ENCODE peak calls at places on chromosome 11, in five cellular contexts. Q, W, V, M and A are unnamed samples.

GRCh38 chr11:107996025-107996776 is 12.5 kb upstream of the CUL5 start:
- DNase-seq in V (no peak), M (no peak), W (no peak), Q (no peak), A (no peak)

GRCh38 chr11:115678942-115679341 is 174.7 kb upstream of the CADM1 start:
- DNase-seq in V (no peak), W (no peak), Q (peak; percentile 37), M (no peak), A (no peak)

GRCh38 chr11:65429069-65429681 is 6.6 kb downstream of the NEAT1 start:
- DNase-seq in W (peak; percentile 76), M (no peak), Q (no peak), V (no peak), A (no peak)

GRCh38 chr11:108498046-108498815 is at the start of gene POGLUT3:
- DNase-seq in Q (peak; percentile 41), V (peak; percentile 88), W (peak; percentile 49), M (no peak), A (peak; percentile 93)

GRCh38 chr11:76768091-76769047 is 14.8 kb upstream of the TSKU start:
- DNase-seq in W (no peak), Q (peak; percentile 29), V (no peak), M (no peak), A (no peak)

GRCh38 chr11:118435233-118435892 is 929 bp upstream of the KMT2A start:
- DNase-seq in Q (peak; percentile 75), V (peak; percentile 64), M (no peak), W (peak; percentile 20), A (peak; percentile 83)

GRCh38 chr11:46202149-46202548 is 75.3 kb upstream of the CREB3L1 start:
- DNase-seq in M (no peak), V (no peak), W (no peak), Q (no peak), A (no peak)

GRCh38 chr11:28123151-28123571 is 15.0 kb downstream of the METTL15 start:
- DNase-seq in Q (peak; percentile 10), V (no peak), W (peak; percentile 82), M (no peak), A (no peak)

GRCh38 chr11:33168605-33169240 is 7.4 kb upstream of the CSTF3 start:
- DNase-seq in V (no peak), W (peak; percentile 77), M (no peak), Q (no peak), A (no peak)

GRCh38 chr11:62108971-62109391 is 14.8 kb upstream of the INCENP start:
- DNase-seq in V (no peak), W (peak; percentile 66), Q (no peak), M (no peak), A (no peak)

GRCh38 chr11:70192666-70193410 is 10.3 kb upstream of the FADD start:
- DNase-seq in V (no peak), W (no peak), Q (no peak), M (no peak), A (no peak)

GRCh38 chr11:96287796-96288439 is 55.1 kb downstream of the MAML2 start:
- DNase-seq in Q (no peak), W (peak; percentile 62), M (no peak), V (no peak), A (no peak)

GRCh38 chr11:126790550-126790981 is 210.0 kb downstream of the KIRREL3 start:
- DNase-seq in M (no peak), Q (no peak), W (peak; percentile 98), V (no peak), A (no peak)

GRCh38 chr11:9533736-9534473 is 39.6 kb upstream of the WEE1 start:
- DNase-seq in M (no peak), W (no peak), V (no peak), Q (no peak), A (no peak)

GRCh38 chr11:67252831-67253239 is 13.4 kb upstream of the GRK2 start:
- DNase-seq in V (no peak), M (no peak), W (peak; percentile 36), Q (no peak), A (no peak)

GRCh38 chr11:20397281-20397680 is 9.8 kb downstream of the PRMT3 start:
- DNase-seq in V (peak; percentile 16), W (peak; percentile 57), Q (peak; percentile 35), M (no peak), A (peak; percentile 42)

GRCh38 chr11:31069447-31070205 is 299.9 kb downstream of the DCDC1 start:
- DNase-seq in W (no peak), M (no peak), Q (peak; percentile 40), V (no peak), A (no peak)

GRCh38 chr11:116605543-116605942 is 167.2 kb downstream of the BUD13 start:
- DNase-seq in V (peak; percentile 70), W (peak; percentile 11), M (no peak), Q (peak; percentile 58), A (no peak)

GRCh38 chr11:106594751-106595351 is 423.4 kb downstream of the GUCY1A2 start:
- DNase-seq in V (no peak), M (no peak), Q (no peak), W (peak; percentile 4), A (no peak)

GRCh38 chr11:11980841-11981308 is 27.6 kb downstream of the DKK3 start:
- DNase-seq in M (no peak), V (no peak), Q (no peak), W (peak; percentile 55), A (no peak)

GRCh38 chr11:86176165-86176884 is 68.2 kb upstream of the EED start:
- DNase-seq in V (peak; percentile 74), M (no peak), W (peak; percentile 52), Q (peak; percentile 42), A (no peak)

GRCh38 chr11:86120807-86121206 is 51.9 kb upstream of the PICALM start:
- DNase-seq in W (no peak), Q (no peak), M (no peak), V (no peak), A (no peak)

GRCh38 chr11:64358536-64358906 is 441 bp upstream of the RPS6KA4 start:
- DNase-seq in Q (no peak), M (no peak), V (no peak), W (no peak), A (no peak)

GRCh38 chr11:797300-798092 is 585 bp downstream of the SLC25A22 start:
- DNase-seq in V (peak; percentile 63), W (peak; percentile 84), M (no peak), Q (peak; percentile 78), A (peak; percentile 92)

GRCh38 chr11:66020618-66021357 is 5.5 kb downstream of the CATSPER1 start:
- DNase-seq in W (peak; percentile 79), M (no peak), Q (no peak), V (peak; percentile 62), A (no peak)

GRCh38 chr11:6458352-6458751 is 15.4 kb downstream of the TRIM3 start:
- DNase-seq in M (no peak), W (no peak), V (no peak), Q (no peak), A (no peak)

GRCh38 chr11:61829806-61830205 is 1.7 kb downstream of the FADS2 start:
- DNase-seq in W (no peak), Q (no peak), V (no peak), M (no peak), A (no peak)

GRCh38 chr11:64499261-64500004 is 91.6 kb upstream of the SLC22A12 start:
- DNase-seq in Q (no peak), M (no peak), V (no peak), W (no peak), A (no peak)

GRCh38 chr11:12372111-12372510 is 5.3 kb upstream of the PARVA start:
- DNase-seq in M (no peak), Q (no peak), W (no peak), V (no peak), A (no peak)

GRCh38 chr11:19714387-19715363 is 2.0 kb downstream of the NAV2 start:
- DNase-seq in W (peak; percentile 85), Q (no peak), M (no peak), V (peak; percentile 14), A (peak; percentile 76)

GRCh38 chr11:14538926-14539554 is 18.9 kb upstream of the PSMA1 start:
- DNase-seq in Q (no peak), V (no peak), M (no peak), W (no peak), A (no peak)

GRCh38 chr11:14539867-14540475 is 19.8 kb upstream of the PSMA1 start:
- DNase-seq in W (no peak), Q (no peak), V (no peak), M (no peak), A (no peak)

GRCh38 chr11:14537134-14537599 is 17.0 kb upstream of the PSMA1 start:
- DNase-seq in W (peak; percentile 15), M (no peak), V (peak; percentile 54), Q (peak; percentile 20), A (peak; percentile 68)

GRCh38 chr11:14541180-14541579 is 21.0 kb upstream of the PSMA1 start:
- DNase-seq in V (no peak), M (no peak), Q (peak; percentile 36), W (no peak), A (no peak)

GRCh38 chr11:14538271-14538925 is 18.2 kb upstream of the PSMA1 start:
- DNase-seq in V (no peak), M (no peak), W (no peak), Q (no peak), A (no peak)
- TF ChIP-seq MXI1 in V (no peak), M (no peak), W (no peak), Q (no peak), A (no peak)

GRCh38 chr11:8006349-8006977 is 19.3 kb downstream of the EIF3F start:
- DNase-seq in Q (peak; percentile 63), V (peak; percentile 68), M (peak; percentile 7), W (peak; percentile 71), A (peak; percentile 77)
- TF ChIP-seq MXI1 in Q (no peak), V (no peak), M (no peak), W (no peak), A (no peak)

GRCh38 chr11:1835671-1836010 is 851 bp downstream of the SYT8 start:
- DNase-seq in W (no peak), V (no peak), M (no peak), Q (no peak), A (no peak)

GRCh38 chr11:1838077-1838425 is 730 bp upstream of the TNNI2 start:
- DNase-seq in V (no peak), Q (no peak), W (no peak), M (no peak), A (no peak)

GRCh38 chr11:1834791-1835670 is at the start of gene SYT8:
- DNase-seq in Q (no peak), V (no peak), M (no peak), W (no peak), A (peak; percentile 72)

GRCh38 chr11:1837171-1838076 is 1.4 kb upstream of the TNNI2 start:
- DNase-seq in V (peak; percentile 88), Q (peak; percentile 45), M (no peak), W (peak; percentile 28), A (peak; percentile 97)

GRCh38 chr11:1836011-1836945 is 1.5 kb downstream of the SYT8 start:
- DNase-seq in V (no peak), W (no peak), M (no peak), Q (no peak), A (no peak)
- TF ChIP-seq MXI1 in V (no peak), W (no peak), M (no peak), Q (no peak), A (no peak)

GRCh38 chr11:102276302-102277182 is 40.7 kb upstream of the BIRC3 start:
- DNase-seq in Q (no peak), W (peak; percentile 34), M (no peak), V (no peak), A (no peak)

GRCh38 chr11:102284008-102284407 is 33.3 kb upstream of the BIRC3 start:
- DNase-seq in V (no peak), W (no peak), Q (no peak), M (no peak), A (no peak)

GRCh38 chr11:102283088-102283487 is 34.2 kb upstream of the BIRC3 start:
- DNase-seq in W (peak; percentile 47), V (no peak), M (no peak), Q (no peak), A (no peak)

GRCh38 chr11:102280237-102280833 is 36.9 kb upstream of the BIRC3 start:
- DNase-seq in W (no peak), Q (peak; percentile 49), V (no peak), M (no peak), A (no peak)

GRCh38 chr11:102279641-102280170 is 37.6 kb upstream of the BIRC3 start:
- DNase-seq in V (no peak), M (peak; percentile 68), Q (peak; percentile 98), W (peak; percentile 84), A (no peak)
- TF ChIP-seq MXI1 in V (no peak), M (no peak), Q (no peak), W (no peak), A (no peak)